ENCODE peak calls at places on chromosomes 2 and 18, in ten cellular contexts. X is tibial nerve, F is pancreas, C is gastrocnemius medialis, J is astrocyte, I is GM23338, D is hepatocyte, V is neural progenitor cell, T is PC-3, L is heart left ventricle. N is an unnamed sample.
A peak's percentile ranks its signal among the peaks of the same experiment; 100 is the strongest.

GRCh38 chr2:209556354-209556961 is 132.6 kb downstream of the MAP2 start:
- DNase-seq in L (no peak), F (no peak), T (peak; percentile 73), C (no peak), D (peak; percentile 32), X (no peak), J (peak; percentile 39), V (peak; percentile 23), I (peak; percentile 47), N (no peak)

GRCh38 chr2:96427917-96428316 is 77.2 kb downstream of the NEURL3 start:
- DNase-seq in J (peak; percentile 61), D (peak; percentile 51), X (no peak), C (no peak), L (no peak), T (peak; percentile 98), F (no peak), V (no peak), I (no peak), N (no peak)

GRCh38 chr2:181457741-181458425 is 697 bp downstream of the ITGA4 start:
- DNase-seq in I (peak; percentile 53), X (peak; percentile 12), T (no peak), V (peak; percentile 61), C (peak; percentile 8), F (peak; percentile 26), J (peak; percentile 40), D (peak; percentile 51), L (peak; percentile 65), N (peak; percentile 21)

GRCh38 chr2:15596350-15596749 is 4.7 kb downstream of the DDX1 start:
- DNase-seq in I (no peak), D (no peak), X (no peak), V (no peak), L (no peak), C (no peak), T (no peak), J (no peak), F (no peak), N (no peak)

GRCh38 chr2:36701391-36701795 is 4.9 kb downstream of the VIT start:
- DNase-seq in D (peak; percentile 52), X (no peak), L (no peak), J (peak; percentile 46), V (peak; percentile 20), I (peak; percentile 69), C (no peak), T (peak; percentile 50), F (no peak), N (no peak)

GRCh38 chr2:184302506-184302905 is 295.8 kb upstream of the ZNF804A start:
- DNase-seq in L (no peak), V (no peak), J (no peak), C (no peak), X (no peak), T (peak; percentile 7), D (no peak), I (no peak), F (no peak), N (no peak)

GRCh38 chr18:25921677-25922421 is 168.6 kb downstream of the SS18 start:
- DNase-seq in C (no peak), F (no peak), D (peak; percentile 10), T (peak; percentile 60), V (peak; percentile 39), J (no peak), I (peak; percentile 84), L (no peak), X (no peak), N (no peak)

GRCh38 chr2:46315103-46315890 is 18.1 kb downstream of the EPAS1 start:
- DNase-seq in C (peak; percentile 76), J (peak; percentile 97), V (no peak), X (peak; percentile 60), I (no peak), F (peak; percentile 92), L (peak; percentile 90), D (peak; percentile 84), T (peak; percentile 97), N (peak; percentile 91)

GRCh38 chr18:1618364-1618763 is 713.7 kb downstream of the ADCYAP1 start:
- DNase-seq in V (no peak), J (no peak), L (no peak), T (no peak), C (no peak), I (no peak), F (no peak), X (no peak), D (no peak), N (no peak)

GRCh38 chr2:129819855-129820254 is 159.6 kb upstream of the RAB6C start:
- DNase-seq in D (no peak), F (no peak), J (no peak), T (no peak), L (no peak), C (no peak), I (no peak), V (no peak), X (no peak), N (no peak)

GRCh38 chr2:219724628-219725027 is 97.2 kb downstream of the SLC4A3 start:
- DNase-seq in C (no peak), J (no peak), D (peak; percentile 42), L (no peak), X (no peak), V (no peak), F (no peak), I (no peak), T (no peak), N (no peak)

GRCh38 chr2:108987111-108987510 is 1.9 kb downstream of the EDAR start:
- DNase-seq in F (no peak), T (no peak), I (no peak), L (no peak), C (no peak), V (no peak), X (no peak), D (no peak), J (no peak), N (no peak)

GRCh38 chr2:108993095-108993937 is 4.3 kb upstream of the EDAR start:
- DNase-seq in L (no peak), V (no peak), C (no peak), T (no peak), I (no peak), J (no peak), D (no peak), X (no peak), F (no peak), N (no peak)

GRCh38 chr2:108994250-108994649 is 5.2 kb upstream of the EDAR start:
- DNase-seq in J (no peak), D (no peak), T (no peak), F (no peak), C (no peak), L (no peak), V (no peak), X (no peak), I (no peak), N (no peak)

GRCh38 chr2:108988076-108988795 is 784 bp downstream of the EDAR start:
- DNase-seq in L (no peak), F (no peak), I (no peak), V (no peak), C (no peak), X (no peak), J (no peak), D (no peak), T (no peak), N (no peak)

GRCh38 chr2:108988796-108989713 is at the start of gene EDAR:
- DNase-seq in D (peak; percentile 77), J (peak; percentile 31), L (no peak), C (no peak), I (peak; percentile 87), F (peak; percentile 32), T (peak; percentile 77), X (no peak), V (peak; percentile 82), N (no peak)
- TF ChIP-seq CTCF in D (peak; percentile 80), J (peak; percentile 24), L (peak; percentile 27), C (no peak), I (peak; percentile 69), F (peak; percentile 32), T (peak; percentile 89), X (peak; percentile 25), V (peak; percentile 73), N (peak; percentile 41)

DNA sequence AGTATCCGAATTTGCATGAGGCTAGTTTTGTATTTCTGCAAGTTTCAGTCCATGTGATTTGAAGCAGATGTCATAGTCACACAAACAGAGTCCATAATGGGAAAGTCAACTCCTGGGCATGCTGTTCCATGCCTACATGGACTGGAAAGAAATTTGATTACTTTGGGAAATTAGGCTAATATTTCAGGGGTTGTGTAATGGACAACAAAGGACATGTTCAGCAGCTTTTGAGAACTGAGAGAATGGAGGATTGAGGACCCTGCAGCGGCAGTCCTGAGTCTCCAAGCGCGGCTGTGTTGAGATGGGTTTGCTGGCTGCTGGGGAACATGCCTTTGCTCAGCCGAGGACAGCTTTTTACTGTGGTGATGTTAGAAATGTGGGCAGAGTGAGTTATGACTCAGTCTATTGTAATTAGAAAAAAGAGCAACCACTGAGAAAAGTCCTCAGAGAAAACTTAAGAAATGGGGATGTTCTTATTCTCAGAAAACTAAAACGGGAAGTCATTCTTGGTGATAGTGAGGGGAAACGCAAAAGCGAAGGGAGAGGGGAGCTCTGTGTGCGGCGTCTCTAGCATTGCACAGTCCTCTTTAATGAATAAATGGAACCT is 149.2 kb downstream of the FAM210A start:
- DNase-seq in D (no peak), L (no peak), J (peak; percentile 60), C (no peak), V (no peak), F (no peak), T (peak; percentile 22), X (no peak), I (no peak), N (no peak)
- H3K4me1 ChIP-seq in D (no peaks in the 10 kb centered on the region), L (no peaks in the 10 kb centered on the region), J (no peaks in the 10 kb centered on the region), C (peaks cover 7% of the 10 kb centered on the region), V (no peaks in the 10 kb centered on the region), F (no peaks in the 10 kb centered on the region), T (no peaks in the 10 kb centered on the region), X (peaks cover 11% of the 10 kb centered on the region), I (no peaks in the 10 kb centered on the region), N (no peaks in the 10 kb centered on the region)

DNA sequence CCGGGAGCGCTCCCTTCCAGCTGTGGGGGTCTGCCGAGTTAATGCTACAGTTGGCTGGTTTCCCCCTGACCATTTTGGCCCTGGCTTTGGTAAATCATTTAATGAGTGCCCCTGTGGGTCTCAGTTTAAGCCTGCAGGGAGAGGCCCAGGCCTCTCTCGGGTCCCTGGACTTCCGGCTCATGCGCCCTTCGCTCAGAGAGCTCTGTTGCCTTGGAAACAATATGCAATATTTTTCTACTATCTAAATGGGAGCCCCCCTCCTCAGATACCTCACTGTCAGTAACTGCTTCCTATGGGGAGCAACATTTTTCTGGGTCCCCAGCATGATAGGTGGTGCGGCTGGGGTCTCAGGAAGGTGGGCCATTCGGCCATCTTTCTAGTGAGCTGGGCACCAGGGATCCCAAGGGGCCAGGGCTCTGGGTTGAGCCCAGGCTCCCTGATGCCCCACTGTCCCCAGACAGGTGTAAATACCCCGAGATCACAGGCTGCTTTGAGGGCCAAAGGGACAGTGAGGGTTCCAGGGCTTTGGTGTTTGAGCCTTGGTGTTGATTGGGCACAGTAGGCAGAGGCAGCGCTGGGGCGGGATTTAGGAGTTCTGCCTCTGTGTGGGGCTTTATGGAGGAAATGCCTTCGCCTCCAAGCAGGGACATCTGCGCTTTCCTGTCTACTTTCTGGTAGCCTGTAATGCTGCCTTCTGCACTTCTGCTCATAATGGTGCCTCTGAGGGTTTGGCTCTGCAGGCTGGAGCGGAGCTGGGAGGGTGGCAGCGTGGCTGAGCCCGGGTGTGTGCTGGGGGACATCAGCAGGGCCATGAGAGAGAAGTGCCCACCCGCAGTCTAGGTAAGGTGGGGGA is 5.2 kb downstream of the ITM2C start:
- DNase-seq in F (no peak), L (peak; percentile 44), J (no peak), T (no peak), C (no peak), D (peak; percentile 48), V (no peak), I (no peak), X (no peak), N (no peak)
- TF ChIP-seq CTCF in F (no peak), L (no peak), J (no peak), T (no peak), C (no peak), D (no peak), V (no peak), I (no peak), X (no peak), N (no peak)

GRCh38 chr2:39648574-39648973 is 17.1 kb upstream of the TMEM178A start:
- DNase-seq in F (no peak), C (no peak), T (no peak), L (no peak), V (no peak), X (no peak), J (no peak), D (no peak), I (no peak), N (no peak)
- H3K4me1 ChIP-seq in F (no peaks in the 10 kb centered on the region), C (no peaks in the 10 kb centered on the region), T (peaks cover 29% of the 10 kb centered on the region), L (no peaks in the 10 kb centered on the region), V (no peaks in the 10 kb centered on the region), X (no peaks in the 10 kb centered on the region), J (no peaks in the 10 kb centered on the region), D (no peaks in the 10 kb centered on the region), I (peaks cover 20% of the 10 kb centered on the region), N (no peaks in the 10 kb centered on the region)